ENCODE peak calls at places on chromosomes 6 and 20, in eight cellular contexts. I is omental fat pad; C is cardiac fibroblast; A is endothelial cell; O is lower lobe of right lung; Q is fibroblast of lung; B is RWPE1; H is activated CD8-positive, alpha-beta T cell treated with anti-CD3 and anti-CD28 coated beads for 36 hours. D is an unnamed sample.

GRCh38 chr6:26533532-26533931 is 4.6 kb upstream of the HMGN4 start:
- DNase-seq in O (no peak), B (no peak), C (no peak), Q (no peak), H (no peak), A (no peak), I (no peak), D (no peak)

GRCh38 chr20:9508696-9509178 is 5.7 kb upstream of the LAMP5 start:
- DNase-seq in A (no peak), Q (no peak), H (no peak), O (no peak), I (no peak), B (no peak), C (no peak), D (no peak)

GRCh38 chr6:154865291-154865690 is 129.8 kb upstream of the TIAM2 start:
- DNase-seq in H (no peak), O (no peak), A (no peak), Q (peak), C (peak), B (no peak), I (no peak), D (no peak)

GRCh38 chr20:62216636-62217566 is 3.2 kb downstream of the HRH3 start:
- DNase-seq in B (no peak), Q (no peak), A (no peak), H (no peak), C (no peak), O (no peak), I (no peak), D (no peak)

GRCh38 chr6:163383912-163384311 is 30.6 kb upstream of the QKI start:
- DNase-seq in C (peak), O (no peak), B (peak), Q (peak), I (no peak), H (no peak), A (no peak), D (no peak)

GRCh38 chr6:89353702-89354392 is 1.3 kb upstream of the UBE2J1 start:
- DNase-seq in Q (no peak), B (no peak), A (no peak), C (no peak), H (no peak), O (no peak), I (no peak), D (peak)

GRCh38 chr6:19538086-19538485 is 299.1 kb upstream of the ID4 start:
- DNase-seq in C (no peak), A (no peak), O (peak), H (no peak), B (peak), Q (no peak), I (no peak), D (no peak)

GRCh38 chr6:31805939-31806469 is 762 bp downstream of the LSM2 start:
- DNase-seq in I (no peak), A (no peak), O (peak), C (no peak), B (no peak), Q (no peak), H (no peak), D (no peak)

GRCh38 chr20:58850693-58851174 is at the start of gene GNAS-AS1:
- DNase-seq in Q (peak), O (peak), B (peak), A (peak), C (peak), H (peak), I (peak), D (peak)

GRCh38 chr6:154459513-154459912 is 51.0 kb downstream of the CNKSR3 start:
- DNase-seq in Q (no peak), A (no peak), I (no peak), B (no peak), H (no peak), C (no peak), O (no peak), D (no peak)

GRCh38 chr6:25418463-25419052 is 139.4 kb downstream of the CARMIL1 start:
- DNase-seq in Q (peak), A (no peak), I (no peak), H (no peak), B (no peak), C (no peak), O (no peak), D (no peak)

GRCh38 chr20:43744121-43744520 is 17.3 kb upstream of the GTSF1L start:
- DNase-seq in H (peak), A (no peak), Q (peak), B (no peak), I (no peak), O (no peak), C (peak), D (no peak)

GRCh38 chr6:85483041-85483700 is 33.3 kb downstream of the NT5E start:
- DNase-seq in A (peak), H (peak), O (peak), B (peak), C (peak), Q (peak), I (peak), D (peak)

GRCh38 chr6:111721677-111722219 is 116.1 kb upstream of the TRAF3IP2 start:
- DNase-seq in H (peak), A (peak), O (no peak), B (peak), I (no peak), Q (no peak), C (peak), D (peak)

GRCh38 chr6:62285612-62286469 is at the start of gene KHDRBS2:
- DNase-seq in Q (no peak), B (peak), O (peak), I (peak), C (peak), A (no peak), H (peak), D (peak)

GRCh38 chr6:28817808-28818145 is 106.0 kb downstream of the TRIM27 start:
- DNase-seq in Q (no peak), C (no peak), I (no peak), O (no peak), A (no peak), B (no peak), H (no peak), D (no peak)

GRCh38 chr6:85923013-85923430 is 280.3 kb upstream of the SYNCRIP start:
- DNase-seq in O (no peak), I (no peak), H (peak), Q (peak), C (peak), B (peak), A (peak), D (peak)

GRCh38 chr20:1895674-1896496 is 678 bp downstream of the SIRPA start:
- DNase-seq in A (no peak), C (peak), I (no peak), B (peak), H (no peak), Q (no peak), O (peak), D (peak)

GRCh38 chr6:103983860-103984259 is 875.9 kb downstream of the HACE1 start:
- DNase-seq in C (peak), A (no peak), Q (no peak), H (no peak), O (no peak), B (no peak), I (no peak), D (no peak)

GRCh38 chr6:148193063-148193680 is 149.5 kb upstream of the SASH1 start:
- DNase-seq in H (no peak), B (peak), A (no peak), Q (peak), O (no peak), C (no peak), I (no peak), D (no peak)

GRCh38 chr6:158071121-158072082 is 89.7 kb downstream of the SYNJ2 start:
- DNase-seq in A (no peak), Q (no peak), H (no peak), C (no peak), O (no peak), B (no peak), I (no peak), D (no peak)

GRCh38 chr20:57195759-57196100 is 70.7 kb downstream of the BMP7 start:
- DNase-seq in O (no peak), Q (no peak), I (no peak), H (no peak), C (no peak), B (no peak), A (no peak), D (no peak)

GRCh38 chr20:8155229-8155628 is 23.2 kb downstream of the PLCB1 start:
- DNase-seq in A (no peak), H (no peak), O (no peak), B (no peak), I (no peak), C (peak), Q (peak), D (no peak)

GRCh38 chr6:43766964-43767461 is 3.0 kb upstream of the VEGFA start:
- DNase-seq in H (no peak), B (no peak), O (no peak), C (no peak), Q (no peak), I (no peak), A (no peak), D (no peak)

GRCh38 chr20:35742741-35743523 is 872 bp upstream of the RBM39 start:
- DNase-seq in C (peak), H (no peak), I (no peak), B (no peak), A (no peak), O (no peak), Q (peak), D (peak)

GRCh38 chr6:76682842-76683241 is 610.4 kb upstream of the IMPG1 start:
- DNase-seq in A (no peak), I (no peak), C (peak), O (no peak), B (peak), Q (peak), H (no peak), D (no peak)

DNA sequence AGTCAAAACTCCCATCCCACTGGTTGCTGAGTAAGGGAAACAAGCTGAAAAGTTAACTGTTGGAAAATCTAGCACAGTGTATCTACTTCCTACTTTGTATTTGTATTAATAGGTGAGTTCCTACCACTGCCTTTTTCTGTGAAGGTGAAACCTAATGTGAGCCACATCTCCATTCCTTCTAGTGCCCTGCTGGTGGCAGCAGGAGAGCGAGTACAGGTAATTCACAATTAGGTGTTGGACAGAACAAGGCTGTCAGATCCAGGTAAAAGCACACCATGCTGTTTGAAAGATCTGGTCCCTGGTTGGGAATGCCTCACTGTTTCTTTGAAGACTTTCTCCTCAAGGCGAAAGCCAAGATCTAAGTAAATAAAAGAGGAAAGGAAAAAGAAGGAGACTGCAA is 528.4 kb downstream of the PKHD1 start:
- DNase-seq in A (no peak), B (peak), H (no peak), Q (no peak), I (no peak), C (no peak), O (no peak), D (no peak)
- TF ChIP-seq CTCF in A (no peak), B (no peak), H (no peak), Q (no peak), I (no peak), C (no peak), O (peak), D (peak)

GRCh38 chr20:5932796-5933195 is 17.5 kb downstream of the TRMT6 start:
- DNase-seq in Q (no peak), I (no peak), A (no peak), O (no peak), C (no peak), H (no peak), B (no peak), D (no peak)

GRCh38 chr20:5931411-5931810 is 18.9 kb downstream of the TRMT6 start:
- DNase-seq in Q (no peak), O (no peak), H (no peak), C (no peak), B (no peak), I (no peak), A (no peak), D (no peak)

GRCh38 chr20:5938456-5939029 is 11.8 kb downstream of the TRMT6 start:
- DNase-seq in C (no peak), O (no peak), H (no peak), A (no peak), Q (no peak), I (no peak), B (no peak), D (no peak)

GRCh38 chr20:5935384-5935783 is 14.9 kb downstream of the TRMT6 start:
- DNase-seq in Q (no peak), A (no peak), B (no peak), I (no peak), H (no peak), O (no peak), C (no peak), D (no peak)

DNA sequence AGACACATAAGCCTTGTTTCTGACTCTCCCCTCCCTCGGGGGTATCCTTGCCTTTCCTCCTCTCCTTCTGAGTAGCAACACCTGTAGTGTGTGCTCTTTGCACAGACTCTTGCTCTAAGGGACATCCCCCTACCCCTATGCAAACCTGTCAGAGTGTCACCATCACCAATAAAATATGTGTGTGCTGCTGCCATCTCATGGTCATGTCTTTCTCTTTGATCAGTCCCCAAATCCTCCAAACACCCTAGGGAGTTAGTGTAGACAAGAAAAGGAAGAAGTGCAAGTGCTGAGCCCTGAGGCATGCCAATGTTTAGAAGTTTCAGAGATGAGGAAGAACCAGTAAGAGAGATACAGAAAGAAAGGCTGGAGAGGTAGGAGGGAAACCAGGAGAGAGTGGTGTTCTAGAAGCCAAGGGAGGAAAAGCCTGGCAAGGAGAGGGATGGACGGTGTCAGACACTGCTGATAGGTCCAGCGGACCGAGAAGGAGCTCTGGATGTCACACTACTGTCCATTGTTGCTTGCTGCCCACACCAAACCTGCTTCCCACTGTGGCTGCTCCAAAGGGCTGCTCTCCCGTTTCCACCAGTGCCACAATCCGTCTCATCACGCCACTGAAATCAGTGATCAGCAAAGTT is 16.4 kb downstream of the TRMT6 start:
- DNase-seq in A (no peak), C (peak), Q (no peak), I (no peak), H (peak), B (peak), O (no peak), D (peak)
- TF ChIP-seq CTCF in A (no peak), C (peak), Q (no peak), I (no peak), H (peak), B (peak), O (no peak), D (peak)

GRCh38 chr20:38880952-38881735 is 45.1 kb upstream of the FAM83D start:
- DNase-seq in O (no peak), B (no peak), H (peak), Q (no peak), C (no peak), A (no peak), I (no peak), D (no peak)
- TF ChIP-seq CTCF in O (no peak), B (no peak), H (no peak), Q (no peak), C (no peak), A (no peak), I (no peak), D (peak)

DNA sequence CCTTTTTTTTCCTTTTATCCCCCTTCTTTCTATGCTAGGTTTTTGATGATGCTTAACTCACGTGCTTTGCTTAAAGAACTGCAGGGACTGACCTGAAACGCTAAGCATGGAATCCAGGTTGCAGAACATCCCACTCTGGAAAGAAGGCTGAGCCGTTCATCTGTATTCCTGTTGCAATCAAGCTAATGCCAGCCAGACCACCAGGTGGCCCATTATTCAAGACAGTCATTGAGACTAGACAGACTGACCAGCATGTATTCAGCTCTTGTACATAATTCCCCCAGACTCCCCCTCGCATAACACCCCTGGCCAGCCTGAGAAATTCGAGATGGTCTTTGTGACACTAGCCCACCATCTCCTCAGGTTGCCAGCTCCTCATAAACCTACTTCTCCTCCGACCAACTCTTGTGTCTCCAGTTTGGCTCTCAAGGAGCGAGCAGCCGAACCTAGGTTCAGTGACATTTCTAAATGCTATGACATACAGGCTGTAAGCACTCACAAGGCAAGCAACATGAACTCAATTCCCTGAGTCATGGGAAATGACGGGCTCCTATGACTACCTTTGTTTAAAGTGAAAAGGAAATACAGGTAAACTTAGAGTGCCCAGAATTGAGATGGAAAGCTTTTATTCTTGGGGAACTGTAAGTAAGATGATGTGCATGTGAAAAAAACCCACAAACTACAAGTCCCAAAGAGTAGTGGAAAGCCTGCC is 309.3 kb upstream of the CDYL start:
- DNase-seq in B (peak), H (no peak), O (no peak), Q (peak), I (no peak), A (no peak), C (peak), D (no peak)
- TF ChIP-seq CTCF in B (no peak), H (no peak), O (no peak), Q (no peak), I (no peak), A (no peak), C (peak), D (no peak)